ENCODE peak calls at places on chromosomes 1 and 21, in nine cellular contexts. Y, I, N, G, C, U, D, K and A are unnamed samples.

GRCh38 chr1:209706622-209707021 is 2.0 kb downstream of the HSD11B1 start:
- DNase-seq in I (no peak), Y (no peak), K (no peak), U (no peak), C (no peak), N (no peak), D (no peak), G (no peak), A (no peak)

GRCh38 chr1:41767534-41767933 is 151.2 kb downstream of the HIVEP3 start:
- DNase-seq in C (no peak), I (peak), N (no peak), U (no peak), D (no peak), Y (no peak), G (peak), K (no peak), A (no peak)

GRCh38 chr1:62621907-62622306 is 24.6 kb downstream of the ANGPTL3 start:
- DNase-seq in G (peak), U (no peak), I (peak), K (peak), C (peak), Y (no peak), N (peak), D (no peak), A (peak)

GRCh38 chr1:59055908-59056719 is 240.8 kb upstream of the FGGY start:
- DNase-seq in K (no peak), C (no peak), D (no peak), G (no peak), N (no peak), U (no peak), Y (no peak), I (no peak), A (no peak)

GRCh38 chr1:57138432-57139078 is 172.7 kb upstream of the C8B start:
- DNase-seq in C (no peak), D (no peak), Y (no peak), I (no peak), U (no peak), N (no peak), G (no peak), K (no peak), A (no peak)

GRCh38 chr1:201137579-201138310 is 10.8 kb upstream of the ASCL5 start:
- DNase-seq in U (peak), K (peak), Y (no peak), D (no peak), C (peak), N (peak), G (peak), I (peak), A (no peak)

GRCh38 chr1:241079459-241079858 is 277.5 kb downstream of the RGS7 start:
- DNase-seq in C (no peak), Y (no peak), G (no peak), D (no peak), U (no peak), N (no peak), K (no peak), I (no peak), A (no peak)

GRCh38 chr1:222165625-222166024 is 382.3 kb downstream of the HHIPL2 start:
- DNase-seq in N (peak), K (no peak), C (no peak), U (no peak), I (no peak), D (no peak), Y (no peak), G (no peak), A (no peak)

GRCh38 chr1:115838426-115838804 is 2.5 kb downstream of the NHLH2 start:
- DNase-seq in I (no peak), Y (no peak), U (no peak), K (no peak), C (no peak), G (no peak), N (no peak), D (no peak), A (no peak)

GRCh38 chr1:67347688-67348472 is 40.2 kb downstream of the IL12RB2 start:
- DNase-seq in Y (no peak), C (peak), K (peak), N (peak), I (peak), D (no peak), U (no peak), G (peak), A (no peak)

GRCh38 chr1:25360596-25361581 is 22.8 kb downstream of the TMEM50A start:
- DNase-seq in Y (no peak), G (peak), N (peak), U (no peak), I (peak), D (no peak), K (peak), C (peak), A (no peak)

GRCh38 chr1:216054593-216054992 is 368.7 kb downstream of the USH2A start:
- DNase-seq in I (no peak), G (no peak), U (no peak), N (no peak), C (no peak), K (no peak), Y (no peak), D (no peak), A (no peak)

GRCh38 chr1:17212487-17213121 is 7.7 kb downstream of the PADI1 start:
- DNase-seq in C (peak), I (peak), K (peak), D (no peak), U (peak), Y (no peak), N (peak), G (no peak), A (no peak)

GRCh38 chr1:114979278-114979891 is 50.2 kb upstream of the TSHB start:
- DNase-seq in N (peak), U (no peak), I (peak), D (peak), K (peak), G (peak), C (peak), Y (peak), A (peak)

GRCh38 chr1:205396972-205397616 is 24.8 kb downstream of the LEMD1 start:
- DNase-seq in N (peak), G (peak), K (peak), D (no peak), I (peak), C (peak), Y (no peak), U (no peak), A (no peak)

GRCh38 chr1:24384251-24385090 is 29.1 kb downstream of the STPG1 start:
- DNase-seq in Y (no peak), I (peak), G (peak), U (no peak), K (peak), D (no peak), C (peak), N (peak), A (peak)

GRCh38 chr1:68291763-68292384 is 59.6 kb upstream of the WLS start:
- DNase-seq in Y (no peak), G (no peak), I (no peak), U (no peak), K (peak), C (peak), D (no peak), N (peak), A (no peak)

GRCh38 chr1:178772952-178773351 is 47.9 kb downstream of the RALGPS2 start:
- DNase-seq in I (no peak), Y (no peak), C (no peak), N (no peak), K (no peak), U (no peak), G (no peak), D (no peak), A (no peak)

GRCh38 chr21:42453301-42454220 is 42.5 kb downstream of the RSPH1 start:
- DNase-seq in U (peak), C (no peak), N (peak), D (no peak), K (no peak), Y (peak), I (no peak), G (no peak), A (no peak)

GRCh38 chr1:66654643-66655042 is 97.6 kb upstream of the DYNLT5 start:
- DNase-seq in G (no peak), C (no peak), D (no peak), N (no peak), K (no peak), Y (no peak), I (no peak), U (no peak), A (no peak)

GRCh38 chr1:207404849-207405525 is 49.1 kb upstream of the CR2 start:
- DNase-seq in Y (no peak), C (peak), D (no peak), G (peak), I (peak), K (peak), U (no peak), N (peak), A (no peak)

DNA sequence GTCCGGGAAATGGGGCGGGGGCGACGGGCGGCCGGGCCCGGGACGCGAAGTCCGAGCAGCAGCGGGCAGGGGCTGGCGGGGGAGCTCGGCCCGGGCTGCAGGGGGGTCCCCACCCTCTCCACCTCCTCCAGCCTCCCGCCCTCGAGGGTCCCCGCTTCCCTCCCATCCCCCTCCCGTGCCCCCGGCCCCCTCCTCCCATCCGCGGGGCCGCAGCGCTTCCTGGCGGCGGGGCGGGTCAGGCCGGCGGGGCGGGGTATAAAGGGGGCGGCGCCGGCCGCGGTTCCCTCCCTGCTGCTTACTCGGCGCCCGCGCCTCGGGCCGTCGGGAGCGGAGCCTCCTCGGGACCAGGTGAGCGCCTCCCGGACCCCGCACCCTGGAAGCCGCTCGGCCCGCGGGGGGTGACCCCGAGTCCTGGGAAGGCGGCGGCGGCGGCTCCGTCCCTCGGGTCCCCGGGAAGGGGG is at the start of gene COL6A2:
- DNase-seq in Y (no peak), I (peak), N (peak), G (peak), U (peak), C (peak), D (peak), K (peak), A (peak)
- TF ChIP-seq CTCF in Y (no peak), I (no peak), N (no peak), G (no peak), U (peak), C (peak), D (no peak), K (no peak), A (no peak)

GRCh38 chr21:45290948-45291612 is 3.4 kb upstream of the POFUT2 start:
- DNase-seq in G (peak), U (peak), I (no peak), D (no peak), C (peak), N (peak), Y (no peak), K (peak), A (no peak)
- TF ChIP-seq CTCF in G (no peak), U (no peak), I (no peak), D (no peak), C (no peak), N (no peak), Y (no peak), K (no peak), A (no peak)

DNA sequence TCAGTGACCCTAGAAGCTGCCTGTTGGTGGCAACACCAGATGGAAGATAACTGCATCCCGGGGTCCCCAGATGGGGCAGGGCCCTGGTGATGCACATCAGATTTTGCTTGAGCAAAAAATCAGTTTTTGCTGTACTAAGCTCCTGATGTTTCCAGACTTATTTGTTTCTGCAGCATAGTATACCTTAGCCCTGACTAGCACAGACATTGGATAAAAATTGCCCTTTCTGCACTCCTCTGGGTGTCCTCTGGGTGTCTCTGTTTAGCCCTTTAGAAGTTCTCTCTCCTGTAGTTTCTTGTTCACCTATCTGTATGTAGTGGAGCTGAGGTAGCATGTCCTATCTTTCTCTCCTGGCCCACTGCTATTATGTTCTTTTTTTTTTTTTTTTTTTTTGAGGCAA is 30.3 kb upstream of the PLA2G2C start:
- DNase-seq in N (peak), I (no peak), C (peak), G (peak), U (no peak), Y (no peak), D (no peak), K (peak), A (no peak)
- TF ChIP-seq CTCF in N (peak), I (peak), C (peak), G (peak), U (no peak), Y (no peak), D (no peak), K (peak), A (no peak)

DNA sequence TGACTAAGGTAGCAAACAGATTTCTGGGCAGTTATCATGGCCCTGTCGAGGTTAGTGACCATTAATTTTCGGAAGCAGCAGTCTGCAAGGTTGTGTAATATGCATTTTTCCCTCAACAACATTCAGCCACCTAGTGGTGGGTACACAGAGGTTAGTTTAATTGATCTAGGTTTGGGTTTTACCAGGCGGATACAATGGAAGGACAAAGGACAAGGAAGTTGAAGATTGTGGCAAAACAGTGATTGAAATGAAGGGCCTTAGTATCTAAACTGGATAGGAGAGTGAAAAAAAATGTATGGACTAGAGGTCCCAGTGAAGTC is 2.6 kb downstream of the ARMH1 start:
- DNase-seq in I (peak), D (no peak), G (peak), N (peak), Y (no peak), C (peak), U (no peak), K (peak), A (no peak)
- TF ChIP-seq CTCF in I (peak), D (no peak), G (peak), N (peak), Y (peak), C (peak), U (peak), K (peak), A (peak)

GRCh38 chr1:923991-924618 is 382 bp downstream of the SAMD11 start:
- DNase-seq in C (no peak), D (no peak), N (no peak), I (no peak), U (no peak), G (no peak), Y (no peak), K (no peak), A (no peak)

GRCh38 chr1:925532-926421 is 2.1 kb downstream of the SAMD11 start:
- DNase-seq in I (no peak), D (no peak), Y (no peak), G (no peak), C (no peak), K (no peak), U (no peak), N (peak), A (no peak)

GRCh38 chr1:921011-921837 is 2.5 kb upstream of the SAMD11 start:
- DNase-seq in K (peak), C (peak), D (no peak), G (peak), Y (no peak), I (peak), N (peak), U (peak), A (no peak)

GRCh38 chr1:924619-925323 is 1.0 kb downstream of the SAMD11 start:
- DNase-seq in D (no peak), N (no peak), G (peak), Y (no peak), C (no peak), U (no peak), I (no peak), K (peak), A (no peak)

DNA sequence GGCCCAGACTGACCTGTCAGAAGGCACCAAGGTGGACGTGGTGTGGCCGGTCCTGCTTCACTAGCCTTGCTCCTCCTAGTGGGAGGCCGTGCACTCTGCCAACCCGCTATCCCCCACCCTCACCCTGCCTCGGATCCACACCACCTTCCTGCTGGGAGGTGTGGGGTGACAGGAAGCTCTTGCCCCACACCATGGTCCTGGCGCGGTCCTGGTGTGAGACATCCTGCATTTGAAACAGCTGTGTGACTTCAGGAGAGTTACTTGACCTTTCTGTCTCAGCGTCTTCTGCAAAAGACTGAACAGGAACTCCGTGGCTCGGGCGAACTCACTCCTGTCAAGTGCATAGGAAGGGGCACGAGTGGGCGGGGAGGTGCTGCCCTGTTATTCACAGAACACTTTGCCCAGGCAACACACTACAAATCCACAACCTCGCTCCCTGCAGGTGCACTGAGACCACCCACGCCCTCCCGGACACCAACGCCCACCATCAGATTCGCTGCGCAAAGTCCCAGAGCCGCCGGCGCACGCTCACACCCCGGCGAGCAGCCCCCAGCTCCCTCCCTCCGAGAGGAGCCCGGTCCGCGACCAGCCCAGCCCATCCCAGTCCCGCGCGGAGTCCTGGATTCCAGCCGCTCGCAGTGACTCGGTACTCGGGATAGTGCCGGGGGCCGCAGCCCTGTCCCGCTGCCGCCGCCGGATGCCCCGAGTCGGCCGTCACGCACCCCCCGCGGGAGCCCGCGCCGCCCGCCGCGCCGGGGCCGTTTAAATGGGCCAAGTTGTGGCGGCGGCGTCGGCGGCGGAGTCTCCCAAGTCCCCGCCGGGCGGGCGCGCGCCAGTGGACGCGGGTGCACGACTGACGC is at the start of gene SAMD11:
- DNase-seq in D (peak), C (peak), Y (no peak), N (peak), K (peak), U (peak), I (peak), G (peak), A (peak)
- TF ChIP-seq CTCF in D (no peak), C (peak), Y (no peak), N (no peak), K (no peak), U (no peak), I (no peak), G (no peak), A (no peak)

DNA sequence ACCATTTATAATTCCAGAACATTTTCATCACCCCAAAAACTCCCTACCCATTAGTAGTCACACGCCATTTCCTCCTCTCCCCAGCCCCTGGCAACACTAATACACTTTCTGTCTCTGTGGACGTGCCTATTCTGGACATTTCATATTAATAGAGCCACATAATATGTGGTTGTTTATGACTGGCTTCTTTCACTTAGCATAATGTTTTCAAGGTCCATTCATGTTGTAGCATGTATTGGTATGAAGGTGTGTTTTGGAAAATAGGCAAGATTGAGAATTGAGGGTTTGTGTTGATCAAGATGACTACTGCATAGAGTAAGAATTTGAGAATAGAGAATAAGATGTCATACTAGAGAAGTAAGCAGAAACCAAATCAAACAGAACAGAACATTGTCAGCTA is 67.5 kb downstream of the ZFYVE9 start:
- DNase-seq in G (no peak), Y (no peak), I (peak), N (no peak), C (no peak), U (no peak), K (no peak), D (no peak), A (no peak)
- TF ChIP-seq CTCF in G (no peak), Y (no peak), I (no peak), N (no peak), C (no peak), U (no peak), K (no peak), D (no peak), A (no peak)

GRCh38 chr1:234611153-234611798 is 1.3 kb upstream of the IRF2BP2 start:
- DNase-seq in C (peak), U (no peak), Y (peak), D (no peak), N (peak), K (peak), G (peak), I (no peak), A (peak)
- TF ChIP-seq CTCF in C (no peak), U (no peak), Y (no peak), D (no peak), N (peak), K (no peak), G (no peak), I (no peak), A (no peak)